ENCODE peak calls at places on chromosomes 3 and 15, in four cellular contexts. R, X, A and E are unnamed samples.

GRCh38 chr3:185807455-185808068 is 17.3 kb downstream of the IGF2BP2 start:
- DNase-seq in R (no peak), X (peak; percentile 80), A (no peak), E (no peak)

GRCh38 chr3:9890249-9891071 is at the start of gene JAGN1:
- DNase-seq in R (peak; percentile 86), X (peak; percentile 90), A (peak; percentile 84), E (peak; percentile 76)

GRCh38 chr15:28098766-28099554 is at the start of gene OCA2:
- DNase-seq in R (peak; percentile 62), X (peak; percentile 12), A (no peak), E (no peak)

GRCh38 chr3:189410522-189410921 is 220.7 kb upstream of the TP63 start:
- DNase-seq in R (no peak), X (no peak), A (no peak), E (no peak)

GRCh38 chr15:98567951-98568350 is 80.4 kb upstream of the IGF1R start:
- DNase-seq in R (no peak), X (no peak), A (no peak), E (no peak)

GRCh38 chr3:40660554-40660953 is 135.8 kb downstream of the ZNF621 start:
- DNase-seq in R (no peak), X (no peak), A (no peak), E (no peak)

GRCh38 chr3:47605646-47606045 is 27.0 kb upstream of the CSPG5 start:
- DNase-seq in R (no peak), X (peak; percentile 12), A (no peak), E (no peak)

GRCh38 chr3:15314276-15314675 is 18.1 kb downstream of the SH3BP5 start:
- DNase-seq in R (no peak), X (no peak), A (no peak), E (no peak)

GRCh38 chr3:101050866-101051265 is 57.6 kb upstream of the ABI3BP start:
- DNase-seq in R (no peak), X (no peak), A (no peak), E (no peak)

GRCh38 chr3:64685331-64685799 is 2.4 kb downstream of the ADAMTS9 start:
- DNase-seq in R (no peak), X (peak; percentile 65), A (no peak), E (peak; percentile 14)

GRCh38 chr3:105367063-105367405 is 325 bp downstream of the ALCAM start:
- DNase-seq in R (peak; percentile 34), X (no peak), A (no peak), E (no peak)

GRCh38 chr3:45730409-45731154 is 41.4 kb downstream of the SACM1L start:
- DNase-seq in R (no peak), X (no peak), A (no peak), E (no peak)

GRCh38 chr15:77706482-77707244 is 74.0 kb upstream of the LINGO1 start:
- DNase-seq in R (no peak), X (no peak), A (no peak), E (no peak)

GRCh38 chr15:74307827-74308642 is 59.4 kb downstream of the CYP11A1 start:
- DNase-seq in R (no peak), X (peak; percentile 78), A (peak; percentile 26), E (peak; percentile 85)

GRCh38 chr3:46089237-46090011 is 62.1 kb upstream of the XCR1 start:
- DNase-seq in R (no peak), X (peak; percentile 88), A (peak; percentile 43), E (no peak)

GRCh38 chr3:191397771-191398170 is 63.2 kb upstream of the PYDC2 start:
- DNase-seq in R (no peak), X (no peak), A (no peak), E (no peak)

GRCh38 chr3:194450341-194450740 is 36.5 kb downstream of the ATP13A3 start:
- DNase-seq in R (no peak), X (no peak), A (no peak), E (no peak)

GRCh38 chr3:81352867-81353266 is 408.6 kb downstream of the GBE1 start:
- DNase-seq in R (no peak), X (peak; percentile 29), A (no peak), E (no peak)

GRCh38 chr15:50977157-50977556 is 68.7 kb downstream of the AP4E1 start:
- DNase-seq in R (no peak), X (peak; percentile 70), A (no peak), E (no peak)

GRCh38 chr3:60424942-60425341 is 826.3 kb downstream of the FHIT start:
- DNase-seq in R (no peak), X (no peak), A (no peak), E (no peak)

GRCh38 chr3:41095702-41096101 is 103.6 kb upstream of the CTNNB1 start:
- DNase-seq in R (no peak), X (no peak), A (no peak), E (no peak)

GRCh38 chr15:71186971-71187960 is 72.0 kb downstream of the THSD4 start:
- DNase-seq in R (no peak), X (no peak), A (no peak), E (no peak)

GRCh38 chr15:60370105-60370803 is 27.5 kb downstream of the ANXA2 start:
- DNase-seq in R (no peak), X (peak; percentile 68), A (no peak), E (no peak)